ENCODE peak calls at places on chromosome 2, in nine cellular contexts. N, A, C, U, L, O, V, Q and H are unnamed samples.

GRCh38 chr2:105335469-105335868 is 1.9 kb upstream of the C2orf49 start:
- DNase-seq in N (no peak), A (no peak), C (no peak), U (no peak), L (no peak), O (no peak), V (no peak), Q (no peak), H (no peak)

GRCh38 chr2:26938399-26938798 is 32.0 kb upstream of the MAPRE3 start:
- DNase-seq in N (no peak), A (no peak), C (peak; percentile 5), U (no peak), L (no peak), O (no peak), V (no peak), Q (no peak), H (no peak)

GRCh38 chr2:185531721-185532120 is 206.9 kb upstream of the FSIP2 start:
- DNase-seq in N (no peak), A (no peak), C (no peak), U (no peak), L (no peak), O (no peak), V (no peak), Q (no peak), H (no peak)

GRCh38 chr2:163343316-163343715 is 392.5 kb downstream of the FIGN start:
- DNase-seq in N (no peak), A (no peak), C (no peak), U (no peak), L (no peak), O (no peak), V (no peak), Q (no peak), H (no peak)

GRCh38 chr2:79040967-79041582 is 15.6 kb downstream of the REG3G start:
- DNase-seq in N (no peak), A (no peak), C (peak; percentile 0), U (peak; percentile 4), L (no peak), O (no peak), V (no peak), Q (no peak), H (no peak)

GRCh38 chr2:131148426-131148825 is 43.3 kb downstream of the PLEKHB2 start:
- DNase-seq in N (no peak), A (no peak), C (no peak), U (no peak), L (no peak), O (no peak), V (no peak), Q (no peak), H (no peak)

GRCh38 chr2:128589681-128590080 is 271.0 kb upstream of the HS6ST1 start:
- DNase-seq in N (no peak), A (no peak), C (no peak), U (no peak), L (no peak), O (no peak), V (no peak), Q (no peak), H (no peak)

GRCh38 chr2:77268626-77269025 is 253.6 kb downstream of the LRRTM4 start:
- DNase-seq in N (no peak), A (no peak), C (no peak), U (no peak), L (no peak), O (no peak), V (no peak), Q (no peak), H (no peak)

GRCh38 chr2:183026424-183026823 is 11.8 kb downstream of the NCKAP1 start:
- DNase-seq in N (no peak), A (no peak), C (no peak), U (no peak), L (no peak), O (no peak), V (no peak), Q (no peak), H (no peak)

GRCh38 chr2:180122874-180123273 is 115.8 kb upstream of the CWC22 start:
- DNase-seq in N (no peak), A (peak; percentile 66), C (peak; percentile 64), U (no peak), L (no peak), O (peak; percentile 84), V (no peak), Q (no peak), H (no peak)

GRCh38 chr2:105895995-105896764 is 151.5 kb downstream of the NCK2 start:
- DNase-seq in N (no peak), A (no peak), C (no peak), U (no peak), L (no peak), O (no peak), V (no peak), Q (no peak), H (no peak)

GRCh38 chr2:200042944-200043343 is 87.6 kb downstream of the MAIP1 start:
- DNase-seq in N (no peak), A (peak; percentile 18), C (peak; percentile 85), U (no peak), L (no peak), O (peak; percentile 53), V (no peak), Q (no peak), H (no peak)

GRCh38 chr2:96891591-96892333 is 21.9 kb upstream of the SEMA4C start:
- DNase-seq in N (no peak), A (peak; percentile 31), C (no peak), U (no peak), L (no peak), O (no peak), V (peak; percentile 82), Q (no peak), H (no peak)

GRCh38 chr2:152617464-152618187 is 99.6 kb downstream of the PRPF40A start:
- DNase-seq in N (no peak), A (no peak), C (no peak), U (no peak), L (no peak), O (no peak), V (no peak), Q (no peak), H (no peak)